ENCODE peak calls at places on chromosomes 7 and 10, in ten cellular contexts. H is A549; J is tibial artery; E is CD4-positive, alpha-beta T cell; P is cardiac muscle cell; A is spleen; V is CD8-positive, alpha-beta T cell; K is mammary epithelial cell; T is IMR-90; F is heart right ventricle. C is an unnamed sample. For H3K9me3, the result is how much of the 10 kb centered on the place peaks cover.

GRCh38 chr7:133698127-133698526 is 429.0 kb upstream of the LRGUK start:
- DNase-seq in E (no peak), P (no peak), J (no peak), H (no peak), V (no peak), F (no peak), T (peak), K (no peak), A (no peak), C (no peak)

GRCh38 chr10:60446855-60447254 is 57.2 kb upstream of the ANK3 start:
- DNase-seq in F (no peak), E (no peak), K (no peak), T (no peak), H (no peak), A (no peak), V (no peak), P (no peak), J (no peak), C (no peak)

GRCh38 chr10:95788830-95789229 is 32.9 kb downstream of the ENTPD1 start:
- DNase-seq in A (no peak), T (peak), E (no peak), H (no peak), F (no peak), P (no peak), J (no peak), K (no peak), V (no peak), C (peak)

GRCh38 chr7:111438369-111439289 is 123.7 kb downstream of the IMMP2L start:
- DNase-seq in A (no peak), F (no peak), E (no peak), K (peak), J (no peak), P (peak), V (no peak), T (peak), H (no peak), C (peak)

GRCh38 chr7:133535308-133535707 is 282.4 kb downstream of the EXOC4 start:
- DNase-seq in H (no peak), V (no peak), T (no peak), E (no peak), P (no peak), J (no peak), K (no peak), F (no peak), A (no peak), C (no peak)

GRCh38 chr10:98488669-98489430 is 42.1 kb upstream of the HPS1 start:
- DNase-seq in P (no peak), V (no peak), A (no peak), H (no peak), F (no peak), J (peak), E (no peak), K (peak), T (no peak), C (no peak)

GRCh38 chr7:107559864-107560263 is 3.9 kb downstream of the COG5 start:
- DNase-seq in A (no peak), V (no peak), K (peak), P (no peak), T (peak), J (no peak), H (no peak), F (no peak), E (no peak), C (no peak)

GRCh38 chr10:101563497-101564040 is 24.5 kb downstream of the POLL start:
- DNase-seq in J (no peak), A (no peak), V (no peak), K (no peak), P (no peak), F (no peak), T (no peak), E (no peak), H (no peak), C (no peak)

GRCh38 chr7:132991615-132992587 is 90.0 kb downstream of the CHCHD3 start:
- DNase-seq in F (no peak), J (no peak), H (no peak), T (peak), K (no peak), P (peak), V (no peak), A (no peak), E (no peak), C (no peak)

GRCh38 chr7:16646427-16647081 is 573 bp downstream of the BZW2 start:
- DNase-seq in A (no peak), E (no peak), H (no peak), F (no peak), J (no peak), K (peak), V (no peak), P (peak), T (no peak), C (no peak)

GRCh38 chr10:46016190-46016589 is 14.2 kb downstream of the NCOA4 start:
- DNase-seq in A (no peak), F (no peak), P (no peak), T (no peak), K (no peak), E (no peak), H (no peak), V (no peak), J (no peak), C (no peak)

GRCh38 chr7:5615190-5616070 is 166.0 kb downstream of the RNF216 start:
- DNase-seq in H (no peak), K (peak), V (no peak), E (no peak), J (no peak), F (no peak), T (no peak), A (no peak), P (no peak), C (no peak)

GRCh38 chr10:103765168-103765567 is 90.2 kb downstream of the SH3PXD2A start:
- DNase-seq in A (no peak), F (no peak), H (no peak), E (no peak), J (no peak), K (peak), V (no peak), P (no peak), T (peak), C (no peak)

GRCh38 chr10:26449726-26450125 is 11.6 kb downstream of the APBB1IP start:
- DNase-seq in F (no peak), H (no peak), P (no peak), T (no peak), K (no peak), E (no peak), J (no peak), V (no peak), A (no peak), C (no peak)

GRCh38 chr7:119572132-119572531 is 700.8 kb upstream of the KCND2 start:
- DNase-seq in E (no peak), K (no peak), P (no peak), T (no peak), V (no peak), J (no peak), F (peak), A (no peak), H (no peak), C (no peak)

GRCh38 chr7:120927454-120928103 is 23.0 kb upstream of the ING3 start:
- DNase-seq in P (no peak), A (no peak), H (no peak), E (no peak), T (no peak), V (no peak), J (no peak), F (no peak), K (no peak), C (no peak)

GRCh38 chr7:140659727-140660396 is 12.9 kb upstream of the ADCK2 start:
- DNase-seq in V (no peak), T (peak), E (no peak), H (no peak), K (no peak), J (no peak), A (peak), P (no peak), F (no peak), C (no peak)

GRCh38 chr7:31707089-31707488 is 20.1 kb downstream of the PPP1R17 start:
- DNase-seq in E (no peak), F (no peak), V (no peak), P (no peak), A (no peak), H (no peak), J (no peak), K (no peak), T (no peak), C (no peak)

GRCh38 chr10:95308389-95309302 is 17.8 kb upstream of the PDLIM1 start:
- DNase-seq in T (peak), A (no peak), P (no peak), K (peak), H (peak), J (peak), E (no peak), F (peak), V (no peak), C (peak)

GRCh38 chr10:132908621-132909295 is 33.6 kb downstream of the CFAP46 start:
- DNase-seq in P (no peak), V (no peak), E (no peak), H (no peak), J (peak), T (no peak), K (no peak), A (peak), F (peak), C (no peak)

GRCh38 chr10:79202188-79203013 is 133.6 kb downstream of the ZMIZ1 start:
- DNase-seq in F (peak), K (no peak), V (peak), E (peak), H (peak), J (no peak), T (peak), P (peak), A (peak), C (no peak)
- TF ChIP-seq CTCF in F (peak), K (peak), V (peak), E (peak), H (peak), J (peak), T (peak), P (peak), A (no peak), C (peak)

GRCh38 chr10:73731588-73732375 is 12.4 kb upstream of the SEC24C start:
- DNase-seq in T (no peak), P (no peak), K (no peak), V (no peak), F (no peak), A (peak), E (no peak), J (no peak), H (no peak), C (no peak)
- H3K27ac ChIP-seq in T (no peak), P (no peak), K (no peak), V (no peak), F (no peak), A (no peak), E (no peak), J (peak), H (peak), C (no peak)

GRCh38 chr10:38054361-38054797 is 39.8 kb upstream of the ZNF37A start:
- DNase-seq in A (no peak), K (peak), P (no peak), E (no peak), J (no peak), F (no peak), V (no peak), H (no peak), T (peak), C (peak)
- H3K9me3 ChIP-seq in A (half or more), K (under half), P (under half), E (half or more), J (under half), F (under half), V (under half), H (half or more), T (under half), C (under half)

GRCh38 chr7:23014681-23015080 is 751 bp upstream of the HYCC1 start:
- DNase-seq in A (no peak), F (no peak), T (no peak), K (no peak), P (no peak), J (no peak), E (no peak), H (no peak), V (no peak), C (no peak)

GRCh38 chr7:23012186-23012585 is 1.7 kb downstream of the HYCC1 start:
- DNase-seq in T (no peak), F (no peak), V (no peak), E (no peak), K (no peak), P (no peak), A (no peak), H (no peak), J (no peak), C (no peak)

GRCh38 chr7:23011222-23011924 is 2.6 kb downstream of the HYCC1 start:
- DNase-seq in J (no peak), P (no peak), E (no peak), A (no peak), H (no peak), V (no peak), T (no peak), K (no peak), F (no peak), C (no peak)

GRCh38 chr7:23013715-23014649 is at the start of gene HYCC1:
- DNase-seq in J (peak), P (peak), H (peak), A (peak), K (peak), T (peak), F (peak), V (peak), E (peak), C (peak)

GRCh38 chr7:23012797-23013714 is 874 bp downstream of the HYCC1 start:
- DNase-seq in A (peak), P (peak), J (peak), T (no peak), F (peak), H (peak), V (peak), E (peak), K (no peak), C (no peak)
- TF ChIP-seq CTCF in A (no peak), P (no peak), J (no peak), T (no peak), F (peak), H (no peak), V (no peak), E (no peak), K (no peak), C (no peak)

DNA sequence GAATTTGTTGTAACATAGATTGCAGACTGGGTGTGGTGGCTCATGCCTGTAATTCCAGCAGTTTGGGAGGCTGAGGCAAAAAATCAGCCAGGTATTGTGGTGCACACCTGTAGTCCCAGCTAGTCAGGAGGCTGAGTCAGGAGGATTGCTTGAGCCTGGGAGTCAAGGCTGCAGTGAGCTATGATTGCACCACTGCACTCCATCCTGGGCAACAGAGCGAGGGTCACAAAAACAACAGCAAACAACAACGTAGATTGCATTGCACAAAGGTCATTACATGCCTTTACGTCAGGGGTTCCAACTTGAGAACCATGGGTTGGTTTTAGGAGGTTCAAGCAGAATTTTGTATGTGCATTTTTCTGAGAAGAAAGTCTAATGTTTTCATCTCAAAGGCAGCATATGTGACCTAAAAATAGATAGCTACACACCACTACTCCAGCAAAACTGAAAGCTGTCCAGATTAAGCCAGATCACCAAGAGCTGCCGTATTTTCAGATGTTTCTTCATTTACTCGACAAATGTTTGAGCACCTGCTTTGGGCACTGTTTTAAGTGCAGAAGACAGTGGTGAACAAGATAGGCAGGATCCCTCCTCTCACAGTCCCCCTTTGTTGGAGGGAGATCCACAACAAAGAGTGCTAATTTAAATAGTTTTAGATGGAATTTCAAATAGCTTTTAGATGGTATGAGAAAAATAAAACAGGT is 28.3 kb upstream of the CYP26C1 start:
- DNase-seq in H (no peak), K (no peak), A (no peak), V (no peak), E (no peak), P (no peak), F (no peak), J (no peak), T (no peak), C (no peak)
- H3K27ac ChIP-seq in H (peak), K (no peak), A (no peak), V (no peak), E (no peak), P (no peak), F (no peak), J (peak), T (no peak), C (no peak)

C was measured in AG04450.